ENCODE peak calls at places on chromosome 11, in nine cellular contexts. One of them, this sample, is unnamed.

GRCh38 chr11:34345991-34346480 is 11.8 kb downstream of the ABTB2 start:
- DNase-seq in IMR-90: peak; percentile 24
- DNase-seq in choroid plexus epithelial cell: peak; percentile 66
- DNase-seq in AG10803: peak; percentile 44
- DNase-seq in PC-3: no peak
- DNase-seq in breast epithelium: no peak
- DNase-seq in cardiac muscle cell: peak; percentile 43
- DNase-seq in cardiac fibroblast: peak; percentile 56
- DNase-seq in HFF-Myc: no peak
- DNase-seq in this sample: peak; percentile 69

GRCh38 chr11:61602775-61603569 is 22.1 kb upstream of the SYT7 start:
- DNase-seq in IMR-90: peak; percentile 96
- DNase-seq in choroid plexus epithelial cell: peak; percentile 85
- DNase-seq in AG10803: peak; percentile 97
- DNase-seq in PC-3: peak; percentile 80
- DNase-seq in breast epithelium: no peak
- DNase-seq in cardiac muscle cell: no peak
- DNase-seq in cardiac fibroblast: peak; percentile 93
- DNase-seq in HFF-Myc: peak; percentile 97
- DNase-seq in this sample: peak; percentile 99

GRCh38 chr11:111983187-111983986 is 41.8 kb upstream of the DLAT start:
- DNase-seq in IMR-90: peak; percentile 72
- DNase-seq in choroid plexus epithelial cell: no peak
- DNase-seq in AG10803: no peak
- DNase-seq in PC-3: peak; percentile 63
- DNase-seq in breast epithelium: peak; percentile 61
- DNase-seq in cardiac muscle cell: peak; percentile 81
- DNase-seq in cardiac fibroblast: peak; percentile 63
- DNase-seq in HFF-Myc: no peak
- DNase-seq in this sample: no peak

GRCh38 chr11:47923667-47924066 is 56.7 kb upstream of the PTPRJ start:
- DNase-seq in IMR-90: peak; percentile 51
- DNase-seq in choroid plexus epithelial cell: peak; percentile 46
- DNase-seq in AG10803: peak; percentile 59
- DNase-seq in PC-3: no peak
- DNase-seq in breast epithelium: no peak
- DNase-seq in cardiac muscle cell: peak; percentile 42
- DNase-seq in cardiac fibroblast: peak; percentile 67
- DNase-seq in HFF-Myc: no peak
- DNase-seq in this sample: peak; percentile 49

GRCh38 chr11:17778352-17778751 is 43.8 kb downstream of the KCNC1 start:
- DNase-seq in IMR-90: no peak
- DNase-seq in choroid plexus epithelial cell: no peak
- DNase-seq in AG10803: no peak
- DNase-seq in PC-3: no peak
- DNase-seq in breast epithelium: no peak
- DNase-seq in cardiac muscle cell: no peak
- DNase-seq in cardiac fibroblast: no peak
- DNase-seq in HFF-Myc: no peak
- DNase-seq in this sample: no peak

GRCh38 chr11:130069684-130070108 is at the start of gene APLP2:
- DNase-seq in IMR-90: peak; percentile 97
- DNase-seq in choroid plexus epithelial cell: peak; percentile 99
- DNase-seq in AG10803: peak; percentile 98
- DNase-seq in PC-3: peak; percentile 99
- DNase-seq in breast epithelium: peak; percentile 100
- DNase-seq in cardiac muscle cell: peak; percentile 99
- DNase-seq in cardiac fibroblast: peak; percentile 99
- DNase-seq in HFF-Myc: peak; percentile 87
- DNase-seq in this sample: peak; percentile 95

GRCh38 chr11:17473071-17473744 is 3.4 kb downstream of the ABCC8 start:
- DNase-seq in IMR-90: peak; percentile 7
- DNase-seq in choroid plexus epithelial cell: peak; percentile 13
- DNase-seq in AG10803: no peak
- DNase-seq in PC-3: peak; percentile 56
- DNase-seq in breast epithelium: no peak
- DNase-seq in cardiac muscle cell: peak; percentile 65
- DNase-seq in cardiac fibroblast: no peak
- DNase-seq in HFF-Myc: no peak
- DNase-seq in this sample: no peak

GRCh38 chr11:69707156-69707555 is 3.3 kb upstream of the FGF19 start:
- DNase-seq in IMR-90: no peak
- DNase-seq in choroid plexus epithelial cell: no peak
- DNase-seq in AG10803: no peak
- DNase-seq in PC-3: no peak
- DNase-seq in breast epithelium: no peak
- DNase-seq in cardiac muscle cell: no peak
- DNase-seq in cardiac fibroblast: no peak
- DNase-seq in HFF-Myc: no peak
- DNase-seq in this sample: no peak

GRCh38 chr11:58334708-58335107 is 24.2 kb downstream of the OR5B17 start:
- DNase-seq in IMR-90: peak; percentile 89
- DNase-seq in choroid plexus epithelial cell: peak; percentile 79
- DNase-seq in AG10803: peak; percentile 76
- DNase-seq in PC-3: peak; percentile 97
- DNase-seq in breast epithelium: no peak
- DNase-seq in cardiac muscle cell: no peak
- DNase-seq in cardiac fibroblast: peak; percentile 45
- DNase-seq in HFF-Myc: peak; percentile 19
- DNase-seq in this sample: peak; percentile 89

GRCh38 chr11:11189501-11189900 is 163.5 kb downstream of the CSNK2A3 start:
- DNase-seq in IMR-90: no peak
- DNase-seq in choroid plexus epithelial cell: no peak
- DNase-seq in AG10803: no peak
- DNase-seq in PC-3: no peak
- DNase-seq in breast epithelium: no peak
- DNase-seq in cardiac muscle cell: no peak
- DNase-seq in cardiac fibroblast: no peak
- DNase-seq in HFF-Myc: no peak
- DNase-seq in this sample: no peak

DNA sequence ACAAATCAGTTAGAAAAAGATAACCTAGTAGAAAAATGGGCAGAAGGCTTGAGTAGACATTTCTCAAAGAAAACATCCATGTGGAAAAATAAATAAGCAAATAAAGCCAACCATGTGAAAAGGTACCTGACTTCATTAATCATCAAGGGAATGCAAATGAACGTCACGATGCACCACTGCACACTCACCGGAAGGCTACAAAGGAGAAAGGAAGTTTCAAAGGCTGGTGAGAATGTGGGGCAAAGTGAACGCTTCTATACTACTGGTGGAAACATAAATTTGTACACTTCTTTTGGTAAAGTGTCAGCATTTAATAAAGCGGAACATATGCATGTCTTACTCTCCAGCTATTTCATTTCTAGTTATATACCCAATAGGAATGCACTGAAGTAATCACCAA is 166.8 kb downstream of the CSNK2A3 start:
- DNase-seq in IMR-90: no peak
- DNase-seq in choroid plexus epithelial cell: no peak
- DNase-seq in AG10803: no peak
- DNase-seq in PC-3: no peak
- DNase-seq in breast epithelium: no peak
- DNase-seq in cardiac muscle cell: no peak
- DNase-seq in cardiac fibroblast: no peak
- DNase-seq in HFF-Myc: no peak
- DNase-seq in this sample: no peak
- H3K4me3 ChIP-seq in IMR-90: no peak overlapping the region
- H3K4me3 ChIP-seq in choroid plexus epithelial cell: no peak overlapping the region
- H3K4me3 ChIP-seq in AG10803: no peak overlapping the region
- H3K4me3 ChIP-seq in PC-3: no peak overlapping the region
- H3K4me3 ChIP-seq in breast epithelium: no peak overlapping the region
- H3K4me3 ChIP-seq in cardiac muscle cell: no peak overlapping the region
- H3K4me3 ChIP-seq in cardiac fibroblast: no peak overlapping the region
- H3K4me3 ChIP-seq in HFF-Myc: no peak overlapping the region
- H3K4me3 ChIP-seq in this sample: no peak overlapping the region

DNA sequence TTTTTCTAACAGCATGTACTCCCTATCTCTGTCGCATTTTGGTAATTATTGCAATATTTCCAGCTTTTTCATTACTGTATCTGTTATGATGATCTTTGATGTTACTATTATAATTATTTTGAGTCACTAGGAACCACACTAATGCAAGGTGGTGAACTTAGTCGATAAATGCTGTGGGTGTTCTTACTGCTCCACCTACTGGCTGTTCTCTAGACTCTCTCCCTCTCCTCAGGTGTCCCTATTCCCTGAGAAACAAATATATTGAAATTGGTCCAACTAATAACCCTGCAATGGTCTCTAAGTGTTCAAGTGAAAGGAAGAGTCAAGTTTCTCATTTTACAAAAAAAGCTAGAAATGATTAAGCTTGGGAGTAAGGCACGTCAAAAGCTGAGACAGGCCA is 10.5 kb downstream of the ARL14EP start:
- DNase-seq in IMR-90: no peak
- DNase-seq in choroid plexus epithelial cell: peak; percentile 58
- DNase-seq in AG10803: no peak
- DNase-seq in PC-3: peak; percentile 39
- DNase-seq in breast epithelium: no peak
- DNase-seq in cardiac muscle cell: peak; percentile 23
- DNase-seq in cardiac fibroblast: peak; percentile 27
- DNase-seq in HFF-Myc: no peak
- DNase-seq in this sample: peak; percentile 24
- TF ChIP-seq CTCF in IMR-90: peak; percentile 37
- TF ChIP-seq CTCF in choroid plexus epithelial cell: peak; percentile 70
- TF ChIP-seq CTCF in AG10803: peak; percentile 49
- TF ChIP-seq CTCF in PC-3: peak; percentile 66
- TF ChIP-seq CTCF in breast epithelium: no peak
- TF ChIP-seq CTCF in cardiac muscle cell: peak; percentile 43
- TF ChIP-seq CTCF in cardiac fibroblast: peak; percentile 54
- TF ChIP-seq CTCF in HFF-Myc: peak; percentile 40
- TF ChIP-seq CTCF in this sample: peak; percentile 54

DNA sequence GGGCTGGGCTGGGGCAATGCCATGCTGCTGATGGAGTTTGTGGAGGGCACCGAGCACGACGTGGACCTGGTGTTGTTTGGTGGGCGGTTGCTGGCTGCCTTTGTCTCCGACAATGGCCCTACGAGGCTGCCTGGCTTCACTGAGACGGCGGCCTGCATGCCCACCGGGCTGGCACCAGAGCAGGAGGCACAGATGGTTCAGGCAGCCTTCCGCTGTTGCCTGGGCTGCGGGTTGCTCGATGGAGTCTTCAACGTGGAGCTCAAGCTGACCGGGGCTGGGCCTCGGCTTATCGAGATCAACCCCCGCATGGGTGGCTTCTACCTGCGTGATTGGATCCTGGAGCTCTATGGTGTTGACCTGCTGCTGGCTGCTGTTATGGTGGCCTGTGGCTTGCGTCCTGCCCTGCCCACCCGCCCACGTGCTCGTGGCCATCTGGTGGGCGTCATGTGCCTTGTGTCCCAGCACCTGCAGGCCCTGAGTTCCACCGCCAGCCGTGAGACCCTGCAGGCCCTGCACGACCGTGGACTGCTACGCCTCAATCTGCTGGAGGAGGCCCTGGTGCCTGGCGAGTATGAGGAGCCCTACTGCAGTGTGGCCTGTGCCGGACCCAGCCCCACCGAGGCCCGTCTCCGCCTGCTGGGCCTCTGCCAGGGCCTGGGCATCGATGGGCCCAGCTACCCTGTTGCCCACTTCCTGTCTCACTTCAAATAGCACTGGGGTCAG is 4.2 kb upstream of the RPS6KB2 start:
- DNase-seq in IMR-90: no peak
- DNase-seq in choroid plexus epithelial cell: no peak
- DNase-seq in AG10803: no peak
- DNase-seq in PC-3: no peak
- DNase-seq in breast epithelium: no peak
- DNase-seq in cardiac muscle cell: no peak
- DNase-seq in cardiac fibroblast: no peak
- DNase-seq in HFF-Myc: no peak
- DNase-seq in this sample: no peak
- H3K4me3 ChIP-seq in IMR-90: no peak overlapping the region
- H3K4me3 ChIP-seq in choroid plexus epithelial cell: no peak overlapping the region
- H3K4me3 ChIP-seq in AG10803: no peak overlapping the region
- H3K4me3 ChIP-seq in PC-3: no peak overlapping the region
- H3K4me3 ChIP-seq in breast epithelium: no peak overlapping the region
- H3K4me3 ChIP-seq in cardiac muscle cell: no peak overlapping the region
- H3K4me3 ChIP-seq in cardiac fibroblast: no peak overlapping the region
- H3K4me3 ChIP-seq in HFF-Myc: no peak overlapping the region
- H3K4me3 ChIP-seq in this sample: no peak overlapping the region

GRCh38 chr11:12444601-12445000 is 67.2 kb downstream of the PARVA start:
- DNase-seq in IMR-90: no peak
- DNase-seq in choroid plexus epithelial cell: no peak
- DNase-seq in AG10803: no peak
- DNase-seq in PC-3: no peak
- DNase-seq in breast epithelium: no peak
- DNase-seq in cardiac muscle cell: no peak
- DNase-seq in cardiac fibroblast: no peak
- DNase-seq in HFF-Myc: no peak
- DNase-seq in this sample: no peak
- TF ChIP-seq CTCF in IMR-90: no peak
- TF ChIP-seq CTCF in choroid plexus epithelial cell: no peak
- TF ChIP-seq CTCF in AG10803: no peak
- TF ChIP-seq CTCF in PC-3: no peak
- TF ChIP-seq CTCF in breast epithelium: no peak
- TF ChIP-seq CTCF in cardiac muscle cell: no peak
- TF ChIP-seq CTCF in cardiac fibroblast: no peak
- TF ChIP-seq CTCF in HFF-Myc: no peak
- TF ChIP-seq CTCF in this sample: no peak

GRCh38 chr11:19436932-19437331 is 196.2 kb upstream of the E2F8 start:
- DNase-seq in IMR-90: no peak
- DNase-seq in choroid plexus epithelial cell: no peak
- DNase-seq in AG10803: no peak
- DNase-seq in PC-3: no peak
- DNase-seq in breast epithelium: no peak
- DNase-seq in cardiac muscle cell: no peak
- DNase-seq in cardiac fibroblast: no peak
- DNase-seq in HFF-Myc: no peak
- DNase-seq in this sample: no peak
- H3K4me3 ChIP-seq in IMR-90: no peak overlapping the region
- H3K4me3 ChIP-seq in choroid plexus epithelial cell: no peak overlapping the region
- H3K4me3 ChIP-seq in AG10803: no peak overlapping the region
- H3K4me3 ChIP-seq in PC-3: no peak overlapping the region
- H3K4me3 ChIP-seq in breast epithelium: no peak overlapping the region
- H3K4me3 ChIP-seq in cardiac muscle cell: no peak overlapping the region
- H3K4me3 ChIP-seq in cardiac fibroblast: no peak overlapping the region
- H3K4me3 ChIP-seq in HFF-Myc: no peak overlapping the region
- H3K4me3 ChIP-seq in this sample: no peak overlapping the region

DNA sequence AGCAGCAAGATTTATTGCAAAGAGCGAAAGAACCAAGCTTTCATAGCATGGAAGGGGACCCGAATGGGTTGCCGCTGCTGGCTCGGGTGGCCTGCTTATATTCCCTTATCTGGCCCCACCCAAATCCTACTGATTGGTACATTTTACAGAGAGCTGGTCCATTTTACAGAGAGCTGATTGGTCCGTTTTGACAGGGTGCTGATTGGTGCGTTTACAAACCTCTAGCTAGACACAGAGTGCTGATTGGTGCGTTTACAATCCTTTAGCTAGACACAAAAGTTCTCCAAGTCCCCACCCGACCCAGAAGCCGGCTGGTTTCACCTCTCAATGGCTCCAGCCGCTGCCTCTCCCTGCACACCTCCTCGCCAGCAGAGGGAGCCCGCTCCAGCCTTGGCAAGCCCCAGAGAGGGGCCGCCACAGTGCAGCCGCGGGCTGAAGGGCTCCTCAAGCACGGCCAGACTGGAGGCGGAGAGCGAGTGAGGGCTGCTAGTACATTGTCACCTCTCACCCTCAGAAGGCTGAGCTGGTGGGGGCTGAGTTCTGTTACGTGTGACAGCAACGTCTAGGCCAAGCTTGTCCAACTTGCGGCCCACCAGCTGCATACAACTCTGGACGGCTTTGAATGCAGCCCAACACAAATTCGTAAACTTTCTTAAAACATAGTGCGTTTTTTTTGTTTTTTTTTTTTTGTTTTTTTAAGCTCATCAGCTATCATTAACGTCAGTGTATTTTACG is 8.7 kb downstream of the PTH start:
- DNase-seq in IMR-90: no peak
- DNase-seq in choroid plexus epithelial cell: peak; percentile 44
- DNase-seq in AG10803: peak; percentile 35
- DNase-seq in PC-3: no peak
- DNase-seq in breast epithelium: no peak
- DNase-seq in cardiac muscle cell: peak; percentile 24
- DNase-seq in cardiac fibroblast: peak; percentile 29
- DNase-seq in HFF-Myc: no peak
- DNase-seq in this sample: peak; percentile 9
- TF ChIP-seq CTCF in IMR-90: peak; percentile 29
- TF ChIP-seq CTCF in choroid plexus epithelial cell: peak; percentile 59
- TF ChIP-seq CTCF in AG10803: peak; percentile 42
- TF ChIP-seq CTCF in PC-3: peak; percentile 16
- TF ChIP-seq CTCF in breast epithelium: no peak
- TF ChIP-seq CTCF in cardiac muscle cell: peak; percentile 45
- TF ChIP-seq CTCF in cardiac fibroblast: peak; percentile 42
- TF ChIP-seq CTCF in HFF-Myc: peak; percentile 29
- TF ChIP-seq CTCF in this sample: peak; percentile 12